ENCODE peak calls at places on chromosomes 11 and 22, in seven cellular contexts. D is OCI-LY7; M is MV-4-11; S is choroid plexus epithelial cell; N is A172; Y is left ventricle myocardium inferior; F is stimulated activated CD4-positive, alpha-beta T cell treated with anti-CD3 and anti-CD28 coated beads, TNF-alpha, amount 100 ng/mL, for 4 hours. O is an unnamed sample.

GRCh38 chr11:57547854-57548377 is 10.5 kb downstream of the SMTNL1 start:
- DNase-seq in D (peak), M (peak), S (no peak), N (no peak), Y (no peak), F (no peak), O (no peak)

GRCh38 chr11:129710423-129710822 is 105.2 kb upstream of the TMEM45B start:
- DNase-seq in D (no peak), M (no peak), S (no peak), N (no peak), Y (no peak), F (no peak), O (no peak)

GRCh38 chr11:33802414-33802950 is 28.2 kb upstream of the FBXO3 start:
- DNase-seq in D (peak), M (peak), S (peak), N (peak), Y (peak), F (no peak), O (peak)

GRCh38 chr22:24803064-24803542 is 2.9 kb upstream of the SGSM1 start:
- DNase-seq in D (peak), M (no peak), S (peak), N (peak), Y (peak), F (peak), O (peak)

GRCh38 chr11:15157181-15157580 is 42.5 kb downstream of the INSC start:
- DNase-seq in D (no peak), M (no peak), S (peak), N (no peak), Y (no peak), F (no peak), O (no peak)

GRCh38 chr11:62804310-62805043 is 763 bp downstream of the NXF1 start:
- DNase-seq in D (peak), M (peak), S (peak), N (peak), Y (no peak), F (no peak), O (peak)

GRCh38 chr11:70473873-70474690 is 75.8 kb downstream of the CTTN start:
- DNase-seq in D (no peak), M (no peak), S (no peak), N (no peak), Y (no peak), F (no peak), O (no peak)

GRCh38 chr11:126992065-126992803 is 8.3 kb downstream of the KIRREL3 start:
- DNase-seq in D (no peak), M (no peak), S (peak), N (peak), Y (no peak), F (no peak), O (peak)

GRCh38 chr11:107858217-107859070 is at the start of gene SLC35F2:
- DNase-seq in D (peak), M (peak), S (peak), N (no peak), Y (peak), F (peak), O (peak)

GRCh38 chr11:78961938-78962701 is 387.5 kb upstream of the NARS2 start:
- DNase-seq in D (no peak), M (no peak), S (peak), N (no peak), Y (no peak), F (no peak), O (no peak)

GRCh38 chr11:68904458-68904847 is 762 bp downstream of the IGHMBP2 start:
- DNase-seq in D (peak), M (no peak), S (no peak), N (no peak), Y (peak), F (peak), O (peak)

GRCh38 chr22:47163876-47164513 is 401.5 kb downstream of the TBC1D22A start:
- DNase-seq in D (no peak), M (no peak), S (no peak), N (no peak), Y (peak), F (no peak), O (no peak)

GRCh38 chr11:73907191-73907590 is 30.4 kb downstream of the PAAF1 start:
- DNase-seq in D (no peak), M (peak), S (peak), N (peak), Y (no peak), F (no peak), O (peak)

GRCh38 chr11:44608654-44609027 is 43.2 kb downstream of the CD82 start:
- DNase-seq in D (no peak), M (no peak), S (no peak), N (no peak), Y (no peak), F (no peak), O (no peak)

GRCh38 chr11:77823775-77824174 is 2.8 kb downstream of the AAMDC start:
- DNase-seq in D (no peak), M (peak), S (peak), N (no peak), Y (no peak), F (no peak), O (no peak)

GRCh38 chr11:19972637-19973036 is 187.6 kb downstream of the DBX1 start:
- DNase-seq in D (no peak), M (no peak), S (no peak), N (no peak), Y (no peak), F (no peak), O (no peak)

GRCh38 chr11:27383645-27384044 is 20.6 kb upstream of the CCDC34 start:
- DNase-seq in D (no peak), M (no peak), S (no peak), N (no peak), Y (no peak), F (no peak), O (no peak)

GRCh38 chr11:13668957-13669521 is 571 bp downstream of the FAR1 start:
- DNase-seq in D (peak), M (peak), S (peak), N (peak), Y (peak), F (peak), O (peak)

GRCh38 chr22:35150163-35151107 is 84.5 kb downstream of the ISX start:
- DNase-seq in D (peak), M (peak), S (peak), N (peak), Y (peak), F (peak), O (peak)

GRCh38 chr11:19962795-19963163 is 197.5 kb downstream of the DBX1 start:
- DNase-seq in D (no peak), M (no peak), S (peak), N (no peak), Y (no peak), F (no peak), O (no peak)

GRCh38 chr11:71988050-71988449 is 10.7 kb upstream of the IL18BP start:
- DNase-seq in D (no peak), M (no peak), S (peak), N (no peak), Y (no peak), F (no peak), O (no peak)

GRCh38 chr11:86230196-86230813 is 14.2 kb upstream of the EED start:
- DNase-seq in D (no peak), M (no peak), S (no peak), N (peak), Y (no peak), F (no peak), O (peak)

GRCh38 chr22:45889093-45889538 is 87.8 kb downstream of the WNT7B start:
- DNase-seq in D (no peak), M (no peak), S (no peak), N (no peak), Y (peak), F (no peak), O (no peak)

GRCh38 chr11:46677169-46677568 is 23.2 kb downstream of the ARHGAP1 start:
- DNase-seq in D (no peak), M (no peak), S (no peak), N (no peak), Y (no peak), F (no peak), O (no peak)

GRCh38 chr11:83680351-83680750 is 394.2 kb upstream of the CCDC90B start:
- DNase-seq in D (no peak), M (no peak), S (no peak), N (no peak), Y (no peak), F (no peak), O (no peak)

GRCh38 chr11:102608699-102609098 is 16.4 kb downstream of the MMP20 start:
- DNase-seq in D (no peak), M (no peak), S (no peak), N (no peak), Y (no peak), F (no peak), O (no peak)

GRCh38 chr11:102390667-102391449 is 43.8 kb downstream of the BIRC2 start:
- DNase-seq in D (peak), M (peak), S (peak), N (peak), Y (peak), F (peak), O (peak)

GRCh38 chr11:120523196-120523595 is 11.6 kb downstream of the GRIK4 start:
- DNase-seq in D (no peak), M (no peak), S (no peak), N (no peak), Y (no peak), F (no peak), O (no peak)

GRCh38 chr11:122007611-122008071 is 108.4 kb downstream of the BLID start:
- DNase-seq in D (no peak), M (peak), S (peak), N (no peak), Y (peak), F (no peak), O (peak)

GRCh38 chr22:35940166-35940565 is 88.5 kb downstream of the RBFOX2 start:
- DNase-seq in D (no peak), M (no peak), S (no peak), N (no peak), Y (no peak), F (no peak), O (no peak)

O was measured in RPMI7951.